ENCODE peak calls at places on chromosomes 4 and X, in nine cellular contexts. One of them, this sample, is unnamed.

GRCh38 chr4:121464854-121465253 is 84.0 kb upstream of the QRFPR start:
- DNase-seq in heart left ventricle: no peak
- DNase-seq in GM12892: no peak
- DNase-seq in testis: no peak
- DNase-seq in tibial nerve: no peak
- DNase-seq in lower leg skin: no peak
- DNase-seq in K562: no peak
- DNase-seq in ovary: no peak
- DNase-seq in body of pancreas: no peak
- DNase-seq in this sample: no peak

GRCh38 chrX:31580726-31581125 is 508.9 kb upstream of the FTHL17 start:
- DNase-seq in heart left ventricle: no peak
- DNase-seq in GM12892: no peak
- DNase-seq in testis: no peak
- DNase-seq in tibial nerve: no peak
- DNase-seq in lower leg skin: no peak
- DNase-seq in K562: no peak
- DNase-seq in ovary: no peak
- DNase-seq in body of pancreas: no peak
- DNase-seq in this sample: peak; percentile 1

GRCh38 chr4:19285146-19285545 is 966.6 kb upstream of the SLIT2 start:
- DNase-seq in heart left ventricle: no peak
- DNase-seq in GM12892: no peak
- DNase-seq in testis: no peak
- DNase-seq in tibial nerve: no peak
- DNase-seq in lower leg skin: no peak
- DNase-seq in K562: no peak
- DNase-seq in ovary: no peak
- DNase-seq in body of pancreas: no peak
- DNase-seq in this sample: no peak

GRCh38 chr4:16124232-16124631 is 40.4 kb upstream of the PROM1 start:
- DNase-seq in heart left ventricle: no peak
- DNase-seq in GM12892: no peak
- DNase-seq in testis: no peak
- DNase-seq in tibial nerve: no peak
- DNase-seq in lower leg skin: no peak
- DNase-seq in K562: no peak
- DNase-seq in ovary: no peak
- DNase-seq in body of pancreas: no peak
- DNase-seq in this sample: no peak

GRCh38 chrX:69093960-69094935 is 71.0 kb downstream of the PJA1 start:
- DNase-seq in heart left ventricle: no peak
- DNase-seq in GM12892: peak; percentile 47
- DNase-seq in testis: peak; percentile 63
- DNase-seq in tibial nerve: peak; percentile 56
- DNase-seq in lower leg skin: peak; percentile 19
- DNase-seq in K562: peak; percentile 64
- DNase-seq in ovary: no peak
- DNase-seq in body of pancreas: peak; percentile 59
- DNase-seq in this sample: peak; percentile 47

GRCh38 chr4:123452585-123452984 is 56.0 kb downstream of the SPRY1 start:
- DNase-seq in heart left ventricle: no peak
- DNase-seq in GM12892: no peak
- DNase-seq in testis: peak; percentile 69
- DNase-seq in tibial nerve: peak; percentile 83
- DNase-seq in lower leg skin: peak; percentile 85
- DNase-seq in K562: no peak
- DNase-seq in ovary: no peak
- DNase-seq in body of pancreas: peak; percentile 33
- DNase-seq in this sample: peak; percentile 7

GRCh38 chr4:102174800-102175199 is 170.5 kb downstream of the SLC39A8 start:
- DNase-seq in heart left ventricle: no peak
- DNase-seq in GM12892: no peak
- DNase-seq in testis: no peak
- DNase-seq in tibial nerve: no peak
- DNase-seq in lower leg skin: no peak
- DNase-seq in K562: no peak
- DNase-seq in ovary: no peak
- DNase-seq in body of pancreas: no peak
- DNase-seq in this sample: no peak

GRCh38 chr4:76232681-76233080 is 18.8 kb upstream of the FAM47E start:
- DNase-seq in heart left ventricle: no peak
- DNase-seq in GM12892: no peak
- DNase-seq in testis: no peak
- DNase-seq in tibial nerve: no peak
- DNase-seq in lower leg skin: no peak
- DNase-seq in K562: no peak
- DNase-seq in ovary: no peak
- DNase-seq in body of pancreas: no peak
- DNase-seq in this sample: no peak

GRCh38 chr4:30856795-30857564 is 136.8 kb downstream of the PCDH7 start:
- DNase-seq in heart left ventricle: no peak
- DNase-seq in GM12892: no peak
- DNase-seq in testis: no peak
- DNase-seq in tibial nerve: no peak
- DNase-seq in lower leg skin: no peak
- DNase-seq in K562: no peak
- DNase-seq in ovary: no peak
- DNase-seq in body of pancreas: no peak
- DNase-seq in this sample: no peak

GRCh38 chr4:102493794-102494193 is 7.4 kb upstream of the NFKB1 start:
- DNase-seq in heart left ventricle: no peak
- DNase-seq in GM12892: no peak
- DNase-seq in testis: no peak
- DNase-seq in tibial nerve: no peak
- DNase-seq in lower leg skin: no peak
- DNase-seq in K562: no peak
- DNase-seq in ovary: no peak
- DNase-seq in body of pancreas: no peak
- DNase-seq in this sample: no peak

GRCh38 chr4:18162453-18162852 is 140.9 kb upstream of the LCORL start:
- DNase-seq in heart left ventricle: no peak
- DNase-seq in GM12892: no peak
- DNase-seq in testis: no peak
- DNase-seq in tibial nerve: no peak
- DNase-seq in lower leg skin: no peak
- DNase-seq in K562: no peak
- DNase-seq in ovary: no peak
- DNase-seq in body of pancreas: no peak
- DNase-seq in this sample: no peak

GRCh38 chr4:153181293-153182080 is 22.8 kb upstream of the TRIM2 start:
- DNase-seq in heart left ventricle: no peak
- DNase-seq in GM12892: no peak
- DNase-seq in testis: no peak
- DNase-seq in tibial nerve: no peak
- DNase-seq in lower leg skin: peak; percentile 79
- DNase-seq in K562: no peak
- DNase-seq in ovary: no peak
- DNase-seq in body of pancreas: no peak
- DNase-seq in this sample: no peak

GRCh38 chr4:146274774-146275173 is 60.4 kb downstream of the REELD1 start:
- DNase-seq in heart left ventricle: no peak
- DNase-seq in GM12892: no peak
- DNase-seq in testis: no peak
- DNase-seq in tibial nerve: no peak
- DNase-seq in lower leg skin: no peak
- DNase-seq in K562: no peak
- DNase-seq in ovary: no peak
- DNase-seq in body of pancreas: no peak
- DNase-seq in this sample: no peak
- TF ChIP-seq POLR2A in heart left ventricle: no peak
- TF ChIP-seq POLR2A in GM12892: no peak
- TF ChIP-seq POLR2A in testis: no peak
- TF ChIP-seq POLR2A in tibial nerve: no peak
- TF ChIP-seq POLR2A in lower leg skin: no peak
- TF ChIP-seq POLR2A in K562: no peak
- TF ChIP-seq POLR2A in ovary: no peak
- TF ChIP-seq POLR2A in body of pancreas: no peak
- TF ChIP-seq POLR2A in this sample: no peak

DNA sequence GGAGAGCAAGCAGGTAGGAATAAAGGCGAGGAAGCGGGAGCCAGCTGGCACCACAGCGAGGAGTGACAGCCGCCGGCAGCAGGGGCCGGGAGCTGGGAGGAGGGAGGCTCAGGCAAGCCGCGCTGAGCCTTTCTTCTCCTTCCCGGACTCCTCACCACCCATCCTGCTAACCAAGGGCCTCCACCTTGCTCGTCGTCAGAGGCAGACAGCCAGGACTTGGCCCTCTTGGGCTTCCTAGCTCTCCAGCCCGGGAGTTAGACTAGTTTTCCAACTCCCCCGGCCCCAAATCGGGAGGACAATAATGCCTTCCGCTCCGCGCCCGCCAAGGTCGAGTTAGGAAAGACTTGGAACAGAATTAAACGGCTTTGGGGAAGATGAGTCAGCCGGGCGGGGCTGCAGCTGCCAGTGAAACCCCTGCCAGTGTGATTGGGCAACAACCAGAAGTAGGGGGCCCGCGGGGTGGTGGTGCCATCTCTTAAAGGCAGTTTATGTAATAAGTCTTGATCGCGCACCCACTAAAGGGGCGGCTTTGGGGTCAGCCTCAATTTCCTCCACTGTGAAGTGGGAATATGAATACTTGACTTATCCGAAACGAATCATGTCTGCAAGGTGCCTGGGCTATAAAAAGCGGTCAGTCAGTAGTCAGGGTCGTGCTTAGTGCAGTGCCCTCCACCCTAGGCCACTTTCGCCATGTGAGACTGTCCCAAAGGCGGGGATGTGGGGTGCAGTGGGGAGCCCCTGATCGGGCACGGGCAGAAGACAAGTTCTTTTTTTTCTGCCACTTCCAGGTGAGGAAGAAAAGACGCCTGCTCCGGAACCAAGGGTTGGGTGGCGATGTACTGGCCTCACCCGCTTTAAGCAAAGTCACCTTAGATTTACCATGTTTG is 6.7 kb upstream of the HSD17B10 start:
- DNase-seq in heart left ventricle: peak; percentile 81
- DNase-seq in GM12892: no peak
- DNase-seq in testis: peak; percentile 21
- DNase-seq in tibial nerve: peak; percentile 60
- DNase-seq in lower leg skin: peak; percentile 73
- DNase-seq in K562: no peak
- DNase-seq in ovary: peak; percentile 80
- DNase-seq in body of pancreas: peak; percentile 71
- DNase-seq in this sample: peak; percentile 7
- TF ChIP-seq POLR2A in heart left ventricle: no peak
- TF ChIP-seq POLR2A in GM12892: no peak
- TF ChIP-seq POLR2A in testis: no peak
- TF ChIP-seq POLR2A in tibial nerve: no peak
- TF ChIP-seq POLR2A in lower leg skin: no peak
- TF ChIP-seq POLR2A in K562: no peak
- TF ChIP-seq POLR2A in ovary: no peak
- TF ChIP-seq POLR2A in body of pancreas: no peak
- TF ChIP-seq POLR2A in this sample: no peak

DNA sequence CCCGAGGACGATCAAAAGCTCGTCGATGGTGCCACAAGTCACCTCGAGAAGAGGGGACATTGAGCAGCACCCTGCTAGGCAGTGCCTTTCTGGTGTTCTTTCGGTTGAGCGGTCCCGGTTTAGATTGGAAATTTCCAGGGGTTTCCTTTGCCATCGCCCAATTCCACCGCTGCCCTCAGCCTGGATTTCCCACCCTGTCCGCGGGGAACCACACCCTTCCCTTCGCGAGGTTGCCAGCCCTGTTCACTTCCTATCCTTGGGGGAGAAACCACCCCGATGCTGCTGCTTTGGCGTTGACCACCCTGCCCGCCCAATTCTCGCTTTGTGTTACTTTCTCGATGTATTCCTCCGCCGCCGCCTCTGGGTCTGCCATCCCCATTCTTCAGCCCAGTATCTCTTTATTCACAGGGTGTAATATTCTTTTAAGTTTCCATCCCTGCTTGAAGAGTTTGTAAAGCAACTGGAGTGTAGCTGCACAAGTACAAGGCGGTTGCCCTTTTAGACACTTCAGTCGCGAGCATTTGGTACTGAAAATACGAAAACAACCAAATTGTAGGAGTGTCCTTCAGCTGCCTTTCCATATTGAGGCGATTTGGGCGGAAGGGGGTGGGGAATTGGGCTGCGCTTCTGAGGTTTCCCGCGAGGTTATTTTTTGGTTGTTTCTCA is 1.1 kb downstream of the OGT start:
- DNase-seq in heart left ventricle: peak; percentile 55
- DNase-seq in GM12892: no peak
- DNase-seq in testis: peak; percentile 60
- DNase-seq in tibial nerve: peak; percentile 30
- DNase-seq in lower leg skin: peak; percentile 27
- DNase-seq in K562: peak; percentile 21
- DNase-seq in ovary: peak; percentile 46
- DNase-seq in body of pancreas: peak; percentile 25
- DNase-seq in this sample: no peak
- TF ChIP-seq POLR2A in heart left ventricle: no peak
- TF ChIP-seq POLR2A in GM12892: no peak
- TF ChIP-seq POLR2A in testis: no peak
- TF ChIP-seq POLR2A in tibial nerve: peak; percentile 15
- TF ChIP-seq POLR2A in lower leg skin: no peak
- TF ChIP-seq POLR2A in K562: no peak
- TF ChIP-seq POLR2A in ovary: no peak
- TF ChIP-seq POLR2A in body of pancreas: no peak
- TF ChIP-seq POLR2A in this sample: peak; percentile 17

DNA sequence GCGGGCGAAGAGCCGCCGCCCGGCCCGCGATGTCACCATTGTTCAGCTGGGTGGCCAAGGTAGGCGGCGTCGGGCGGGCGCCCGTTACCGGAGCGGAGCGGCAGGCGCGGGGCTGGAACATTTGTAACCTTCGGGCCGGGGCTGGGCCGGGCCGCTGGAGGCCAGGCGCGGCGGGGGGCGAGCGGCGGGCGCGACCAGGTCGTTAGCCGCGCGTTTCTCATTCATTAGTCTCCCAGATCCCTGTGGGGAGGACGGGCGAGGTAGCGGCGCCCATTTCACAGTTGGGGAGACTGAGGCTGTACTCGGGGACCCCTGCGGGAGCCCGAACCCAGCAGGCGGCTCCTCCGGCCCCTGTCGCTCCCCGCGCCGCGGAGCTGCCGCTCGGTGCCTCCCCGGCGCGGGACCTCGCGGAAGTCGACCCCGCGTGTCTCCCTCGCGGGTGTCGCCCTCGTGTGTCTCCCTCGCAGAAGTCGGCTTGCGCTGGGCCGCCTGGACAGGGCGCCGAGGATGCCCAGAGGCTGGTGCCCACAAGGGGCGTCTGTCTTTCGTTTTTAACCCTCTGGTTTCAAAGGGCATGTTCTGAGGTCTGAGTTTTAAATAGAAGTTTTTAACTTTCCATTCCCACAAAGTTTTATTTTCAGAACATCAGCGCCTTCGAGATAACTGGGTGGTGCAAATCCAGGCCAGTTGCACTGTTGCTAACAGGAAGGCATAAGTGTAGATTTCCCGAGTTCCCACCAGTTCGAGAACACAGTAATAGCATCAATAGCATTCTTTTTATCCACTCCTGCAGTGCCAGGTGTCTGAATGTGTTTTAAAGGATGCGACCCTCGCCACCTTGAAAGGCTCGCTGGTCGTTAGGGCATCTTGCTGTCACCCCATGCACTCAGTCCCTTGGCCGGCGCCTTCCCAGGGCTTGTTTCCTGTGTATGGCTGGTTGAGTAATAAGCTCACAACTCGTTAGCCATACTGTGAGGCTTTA is 17.6 kb downstream of the PTTG2 start:
- DNase-seq in heart left ventricle: peak; percentile 88
- DNase-seq in GM12892: peak; percentile 52
- DNase-seq in testis: peak; percentile 76
- DNase-seq in tibial nerve: peak; percentile 22
- DNase-seq in lower leg skin: peak; percentile 29
- DNase-seq in K562: peak; percentile 45
- DNase-seq in ovary: peak; percentile 77
- DNase-seq in body of pancreas: peak; percentile 72
- DNase-seq in this sample: peak; percentile 28
- TF ChIP-seq POLR2A in heart left ventricle: no peak
- TF ChIP-seq POLR2A in GM12892: peak; percentile 17
- TF ChIP-seq POLR2A in testis: no peak
- TF ChIP-seq POLR2A in tibial nerve: no peak
- TF ChIP-seq POLR2A in lower leg skin: no peak
- TF ChIP-seq POLR2A in K562: no peak
- TF ChIP-seq POLR2A in ovary: peak; percentile 10
- TF ChIP-seq POLR2A in body of pancreas: peak; percentile 45
- TF ChIP-seq POLR2A in this sample: no peak

This sample was measured in H54.